ENCODE peak calls at places on chromosomes 2 and 18, in eight cellular contexts. C is activated CD8-positive, alpha-beta memory T cell treated with anti-CD3 and anti-CD28 coated beads for 24 hours; E is fibroblast of the aortic adventitia; Z is brain microvascular endothelial cell; R is C1 segment of cervical spinal cord; V is left lung; D is neural crest cell; X is T follicular helper cell. K is an unnamed sample.

GRCh38 chr2:121501070-121501469 is 29.6 kb upstream of the RNU4ATAC start:
- DNase-seq in C (no peak), E (peak; percentile 56), Z (peak; percentile 83), R (no peak), V (no peak), D (no peak), X (no peak), K (no peak)

GRCh38 chr2:215670396-215670795 is 234.5 kb upstream of the FN1 start:
- DNase-seq in C (no peak), E (no peak), Z (no peak), R (no peak), V (no peak), D (no peak), X (no peak), K (no peak)

GRCh38 chr18:22309191-22309590 is 108.5 kb downstream of the CTAGE1 start:
- DNase-seq in C (no peak), E (peak; percentile 82), Z (peak; percentile 59), R (no peak), V (peak; percentile 47), D (no peak), X (no peak), K (no peak)

GRCh38 chr2:44277541-44277940 is 2.3 kb downstream of the SLC3A1 start:
- DNase-seq in C (no peak), E (no peak), Z (no peak), R (no peak), V (no peak), D (no peak), X (no peak), K (no peak)

GRCh38 chr2:230564805-230565779 is 147.6 kb upstream of the CAB39 start:
- DNase-seq in C (no peak), E (no peak), Z (peak; percentile 53), R (no peak), V (no peak), D (no peak), X (no peak), K (no peak)

GRCh38 chr2:168119519-168120141 is 127.8 kb downstream of the STK39 start:
- DNase-seq in C (no peak), E (peak; percentile 81), Z (peak; percentile 69), R (no peak), V (no peak), D (peak; percentile 44), X (no peak), K (peak; percentile 25)

GRCh38 chr2:217954971-217955740 is 47.6 kb downstream of the TNS1 start:
- DNase-seq in C (no peak), E (no peak), Z (no peak), R (no peak), V (peak; percentile 68), D (no peak), X (no peak), K (no peak)

GRCh38 chr2:88885275-88885674 is 193.8 kb downstream of the RPIA start:
- DNase-seq in C (no peak), E (no peak), Z (no peak), R (no peak), V (no peak), D (no peak), X (no peak), K (no peak)

GRCh38 chr18:22088029-22088428 is 81.4 kb upstream of the GATA6 start:
- DNase-seq in C (no peak), E (no peak), Z (no peak), R (no peak), V (peak; percentile 81), D (no peak), X (no peak), K (no peak)

GRCh38 chr2:218962859-218963492 is 3.5 kb downstream of the CDK5R2 start:
- DNase-seq in C (peak; percentile 83), E (peak; percentile 70), Z (peak; percentile 14), R (no peak), V (no peak), D (peak; percentile 96), X (peak; percentile 39), K (peak; percentile 94)

K was measured in NCI-H1105.